ENCODE peak calls at places on chromosomes 3 and 15, in eight cellular contexts. A, Z, C, O, Q, R, B and H are unnamed samples.

GRCh38 chr3:140499114-140499757 is 178.6 kb upstream of the TRIM42 start:
- DNase-seq in Q (no peak), A (no peak), R (no peak), O (no peak), B (no peak), Z (no peak), C (no peak), H (no peak)

GRCh38 chr3:150945226-150945625 is 27.3 kb downstream of the CLRN1 start:
- DNase-seq in C (no peak), Q (no peak), Z (no peak), R (no peak), A (no peak), B (no peak), O (no peak), H (no peak)

GRCh38 chr15:99707481-99708270 is 25.6 kb downstream of the LYSMD4 start:
- DNase-seq in C (no peak), Z (no peak), B (no peak), Q (no peak), R (no peak), O (no peak), A (no peak), H (no peak)

GRCh38 chr3:38354588-38355344 is 8.2 kb downstream of the XYLB start:
- DNase-seq in Q (no peak), B (no peak), C (no peak), A (peak), O (no peak), Z (no peak), R (no peak), H (peak)

GRCh38 chr15:80803580-80804525 is 24.7 kb downstream of the CEMIP start:
- DNase-seq in Z (no peak), A (no peak), B (no peak), C (no peak), O (no peak), R (no peak), Q (no peak), H (no peak)

GRCh38 chr15:40232625-40233070 is 6.2 kb upstream of the PAK6 start:
- DNase-seq in Z (no peak), O (no peak), A (no peak), R (no peak), B (peak), Q (no peak), C (no peak), H (peak)

GRCh38 chr3:143736651-143737050 is 111.6 kb downstream of the SLC9A9 start:
- DNase-seq in C (no peak), Z (no peak), O (no peak), A (no peak), B (no peak), Q (no peak), R (no peak), H (no peak)

GRCh38 chr3:8885806-8886205 is 77.5 kb downstream of the RAD18 start:
- DNase-seq in B (no peak), C (no peak), O (no peak), Q (no peak), Z (no peak), R (no peak), A (no peak), H (peak)

GRCh38 chr3:194205675-194206133 is 69.8 kb downstream of the HES1 start:
- DNase-seq in C (no peak), Q (no peak), A (peak), Z (peak), R (no peak), B (no peak), O (peak), H (peak)

GRCh38 chr15:55234800-55235104 is 38.0 kb upstream of the RSL24D1 start:
- DNase-seq in O (no peak), A (no peak), Z (no peak), C (no peak), B (no peak), Q (no peak), R (no peak), H (no peak)

GRCh38 chr3:138124188-138124587 is 8.0 kb downstream of the A4GNT start:
- DNase-seq in R (no peak), B (no peak), C (no peak), O (no peak), Q (no peak), Z (no peak), A (no peak), H (no peak)

GRCh38 chr3:72458365-72458764 is 389.9 kb downstream of the SHQ1 start:
- DNase-seq in O (no peak), C (no peak), Z (no peak), Q (no peak), R (peak), A (no peak), B (no peak), H (no peak)

GRCh38 chr3:188207941-188208750 is 54.2 kb downstream of the LPP start:
- DNase-seq in A (no peak), R (no peak), Q (no peak), O (no peak), C (no peak), Z (no peak), B (no peak), H (no peak)

GRCh38 chr15:75178171-75178937 is 23.3 kb upstream of the C15orf39 start:
- DNase-seq in B (peak), A (peak), O (peak), R (peak), Q (no peak), C (no peak), Z (no peak), H (peak)

GRCh38 chr3:5017953-5018531 is 38.8 kb downstream of the BHLHE40 start:
- DNase-seq in O (peak), A (peak), Q (no peak), C (peak), R (no peak), Z (no peak), B (peak), H (peak)

GRCh38 chr15:100689500-100689899 is 87.1 kb downstream of the ASB7 start:
- DNase-seq in O (no peak), Q (no peak), B (no peak), Z (no peak), A (no peak), R (no peak), C (no peak), H (no peak)

GRCh38 chr3:125069968-125070745 is 14.4 kb upstream of the HEG1 start:
- DNase-seq in Z (no peak), B (no peak), O (no peak), Q (no peak), A (no peak), C (no peak), R (no peak), H (no peak)

GRCh38 chr15:95444860-95445259 is 885.6 kb upstream of the NR2F2 start:
- DNase-seq in C (no peak), O (no peak), Q (no peak), R (no peak), A (no peak), B (no peak), Z (no peak), H (no peak)

GRCh38 chr15:29103825-29104565 is 165.6 kb downstream of the NSMCE3 start:
- DNase-seq in Q (peak), Z (peak), A (peak), O (peak), R (peak), C (peak), B (peak), H (peak)

GRCh38 chr3:64945171-64945684 is 257.4 kb upstream of the ADAMTS9 start:
- DNase-seq in C (no peak), B (peak), O (no peak), R (peak), A (no peak), Q (no peak), Z (no peak), H (no peak)

GRCh38 chr3:146883292-146883691 is 278.1 kb upstream of the PLSCR5 start:
- DNase-seq in B (no peak), R (no peak), C (no peak), Q (no peak), O (no peak), A (no peak), Z (no peak), H (no peak)

GRCh38 chr15:23565395-23566069 is at the start of gene MKRN3:
- DNase-seq in O (no peak), Z (peak), C (peak), A (no peak), R (no peak), Q (peak), B (no peak), H (peak)

GRCh38 chr15:29656636-29657475 is 165.4 kb downstream of the TJP1 start:
- DNase-seq in O (no peak), R (peak), B (no peak), Q (no peak), C (peak), Z (peak), A (no peak), H (no peak)

GRCh38 chr3:89577517-89578252 is 470.3 kb downstream of the EPHA3 start:
- DNase-seq in O (no peak), R (no peak), A (no peak), B (no peak), Z (no peak), C (no peak), Q (no peak), H (no peak)

GRCh38 chr15:77038312-77039216 is 32.3 kb downstream of the TSPAN3 start:
- DNase-seq in O (no peak), A (no peak), R (no peak), B (no peak), C (no peak), Q (no peak), Z (no peak), H (no peak)

GRCh38 chr3:61908344-61908743 is 347.0 kb downstream of the PTPRG start:
- DNase-seq in R (no peak), B (no peak), Z (no peak), C (no peak), A (no peak), Q (no peak), O (no peak), H (no peak)

GRCh38 chr3:66038726-66039589 is at the start of gene MAGI1:
- DNase-seq in C (peak), Z (peak), R (peak), Q (peak), A (peak), B (peak), O (peak), H (peak)

GRCh38 chr3:8954938-8955763 is 8.1 kb downstream of the RAD18 start:
- DNase-seq in Z (no peak), B (no peak), A (no peak), C (no peak), Q (no peak), R (no peak), O (no peak), H (no peak)

GRCh38 chr3:185825639-185826481 is 1.0 kb upstream of the IGF2BP2 start:
- DNase-seq in Z (no peak), B (peak), C (peak), Q (peak), A (peak), R (peak), O (peak), H (peak)

GRCh38 chr15:67135494-67135893 is 70.1 kb downstream of the SMAD3 start:
- DNase-seq in O (peak), B (no peak), C (no peak), Q (no peak), A (no peak), Z (no peak), R (no peak), H (no peak)

GRCh38 chr3:46492890-46493547 is 4.8 kb upstream of the RTP3 start:
- DNase-seq in R (no peak), B (no peak), Z (no peak), C (no peak), Q (no peak), A (no peak), O (no peak), H (peak)

GRCh38 chr15:58770519-58770856 is 614 bp upstream of the MINDY2 start:
- DNase-seq in B (no peak), Q (peak), R (no peak), Z (no peak), A (peak), O (no peak), C (peak), H (peak)

GRCh38 chr15:58773024-58773423 is 1.9 kb downstream of the MINDY2 start:
- DNase-seq in A (no peak), R (no peak), Q (no peak), B (no peak), O (no peak), C (no peak), Z (no peak), H (no peak)

GRCh38 chr15:58775402-58775801 is 4.3 kb downstream of the MINDY2 start:
- DNase-seq in O (no peak), B (no peak), R (no peak), A (no peak), Z (no peak), Q (no peak), C (no peak), H (no peak)

GRCh38 chr15:58771621-58772235 is 626 bp downstream of the MINDY2 start:
- DNase-seq in B (peak), C (peak), R (peak), O (peak), A (peak), Z (no peak), Q (peak), H (peak)

GRCh38 chr15:58770857-58771620 is at the start of gene MINDY2:
- DNase-seq in Q (peak), R (peak), C (peak), Z (peak), O (peak), B (peak), A (peak), H (peak)
- TF ChIP-seq POLR2A in Q (peak), R (peak), C (peak), Z (peak), O (peak), B (peak), A (peak), H (peak)

GRCh38 chr3:42012935-42013651 is 51.2 kb upstream of the ULK4 start:
- DNase-seq in C (peak), A (peak), Z (peak), Q (peak), B (peak), R (peak), O (peak), H (peak)

GRCh38 chr3:42013652-42014442 is 51.9 kb upstream of the ULK4 start:
- DNase-seq in R (no peak), A (peak), O (peak), Z (no peak), C (no peak), Q (no peak), B (peak), H (peak)

GRCh38 chr3:42012378-42012934 is 50.6 kb upstream of the ULK4 start:
- DNase-seq in O (no peak), B (no peak), C (no peak), Z (no peak), R (no peak), Q (no peak), A (no peak), H (no peak)

GRCh38 chr3:42014443-42014945 is 52.6 kb upstream of the ULK4 start:
- DNase-seq in B (no peak), O (no peak), R (no peak), Z (no peak), Q (no peak), C (no peak), A (no peak), H (peak)

GRCh38 chr3:42014949-42015533 is 53.1 kb upstream of the ULK4 start:
- DNase-seq in C (no peak), B (peak), Z (no peak), R (no peak), A (peak), Q (no peak), O (peak), H (peak)
- TF ChIP-seq POLR2A in C (no peak), B (no peak), Z (no peak), R (no peak), A (no peak), Q (no peak), O (no peak), H (no peak)

DNA sequence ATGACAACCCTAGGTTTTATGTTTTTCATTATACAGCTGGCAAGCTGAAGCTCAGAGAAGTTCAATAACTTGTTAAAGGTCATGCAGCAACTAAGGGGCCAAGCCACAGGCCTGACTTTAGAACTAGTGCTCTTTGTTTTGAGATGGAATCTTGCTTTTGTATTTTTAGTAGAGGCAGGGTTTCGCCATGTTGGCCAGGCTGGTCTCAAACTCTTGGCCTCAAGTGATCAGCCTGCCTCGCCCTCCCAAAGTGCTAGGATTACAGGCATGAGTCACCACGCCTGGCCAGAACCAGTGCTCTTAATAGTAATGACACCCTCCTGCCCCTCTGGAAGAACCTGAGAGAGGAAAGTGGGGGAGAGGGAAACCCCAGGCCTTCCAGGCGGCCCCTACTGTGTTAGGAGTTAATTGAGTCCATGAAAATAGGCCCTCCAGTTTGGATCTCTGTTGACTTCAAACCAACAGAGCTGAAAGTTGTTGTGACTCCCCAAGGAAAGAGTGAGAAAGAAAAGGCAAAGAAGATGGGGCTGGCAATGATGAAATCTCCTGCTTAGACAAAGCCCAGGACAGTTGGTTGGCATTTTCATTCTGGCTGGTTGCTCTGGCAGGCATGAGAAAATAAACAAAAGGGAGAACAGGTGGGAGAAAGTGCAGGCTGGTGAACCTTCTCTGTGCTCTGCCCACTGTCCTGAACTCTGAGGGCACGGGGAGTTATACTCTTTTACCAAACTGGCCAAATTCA is 3.6 kb upstream of the PRRT3 start:
- DNase-seq in B (no peak), R (no peak), A (no peak), O (no peak), C (no peak), Z (no peak), Q (no peak), H (peak)
- TF ChIP-seq POLR2A in B (no peak), R (no peak), A (no peak), O (no peak), C (no peak), Z (no peak), Q (no peak), H (no peak)

GRCh38 chr3:48427630-48427962 is 2.3 kb downstream of the PLXNB1 start:
- DNase-seq in Q (no peak), A (no peak), O (no peak), Z (no peak), B (peak), C (no peak), R (no peak), H (no peak)

GRCh38 chr3:48430359-48431101 is 644 bp upstream of the PLXNB1 start:
- DNase-seq in Q (no peak), R (no peak), C (no peak), O (peak), Z (no peak), B (peak), A (no peak), H (no peak)

GRCh38 chr3:48429416-48430358 is at the start of gene PLXNB1:
- DNase-seq in R (peak), B (peak), Q (peak), Z (no peak), A (peak), O (peak), C (peak), H (peak)

GRCh38 chr3:48428088-48428862 is 1.6 kb downstream of the PLXNB1 start:
- DNase-seq in A (peak), R (no peak), C (peak), B (no peak), O (peak), Z (no peak), Q (no peak), H (no peak)

GRCh38 chr3:48428863-48429415 is 947 bp downstream of the PLXNB1 start:
- DNase-seq in Q (no peak), R (peak), B (peak), O (peak), Z (no peak), A (peak), C (no peak), H (peak)
- TF ChIP-seq POLR2A in Q (no peak), R (peak), B (peak), O (peak), Z (no peak), A (peak), C (no peak), H (no peak)